ENCODE peak calls at places on chromosomes 2 and 18, in seven cellular contexts. S is tibial nerve, N is kidney, A is endothelial cell, Q is left lung, L is left ventricle myocardium inferior, F is HFF-Myc. V is an unnamed sample.

GRCh38 chr2:45263147-45263546 is 253.9 kb upstream of the SIX2 start:
- DNase-seq in S (no peak), N (no peak), A (no peak), Q (no peak), L (no peak), F (no peak), V (no peak)

GRCh38 chr2:72090781-72091482 is 56.7 kb downstream of the CYP26B1 start:
- DNase-seq in S (no peak), N (no peak), A (no peak), Q (no peak), L (no peak), F (no peak), V (no peak)

GRCh38 chr2:48531141-48531648 is 1.2 kb downstream of the STON1 start:
- DNase-seq in S (no peak), N (no peak), A (peak), Q (no peak), L (no peak), F (peak), V (peak)

GRCh38 chr18:54296017-54296416 is 26.7 kb downstream of the POLI start:
- DNase-seq in S (no peak), N (no peak), A (no peak), Q (no peak), L (no peak), F (no peak), V (no peak)

GRCh38 chr2:236176417-236176816 is 8.2 kb upstream of the GBX2 start:
- DNase-seq in S (no peak), N (no peak), A (peak), Q (no peak), L (no peak), F (no peak), V (no peak)

GRCh38 chr2:86305195-86305975 is 32.0 kb downstream of the REEP1 start:
- DNase-seq in S (no peak), N (no peak), A (no peak), Q (no peak), L (no peak), F (no peak), V (no peak)

GRCh38 chr2:105746177-105747080 is 1.7 kb downstream of the NCK2 start:
- DNase-seq in S (peak), N (peak), A (peak), Q (peak), L (peak), F (no peak), V (no peak)

GRCh38 chr2:96867756-96868554 is 1.9 kb downstream of the SEMA4C start:
- DNase-seq in S (no peak), N (peak), A (no peak), Q (no peak), L (no peak), F (no peak), V (no peak)

GRCh38 chr2:121828281-121828731 is 72.9 kb downstream of the TSN start:
- DNase-seq in S (no peak), N (no peak), A (no peak), Q (no peak), L (no peak), F (no peak), V (no peak)

GRCh38 chr2:40276076-40276475 is 175.8 kb downstream of the SLC8A1 start:
- DNase-seq in S (no peak), N (no peak), A (no peak), Q (no peak), L (no peak), F (no peak), V (no peak)

GRCh38 chr2:40274284-40274683 is 177.6 kb downstream of the SLC8A1 start:
- DNase-seq in S (no peak), N (no peak), A (no peak), Q (no peak), L (no peak), F (no peak), V (no peak)

GRCh38 chr2:40279001-40279400 is 172.9 kb downstream of the SLC8A1 start:
- DNase-seq in S (no peak), N (no peak), A (no peak), Q (no peak), L (no peak), F (no peak), V (no peak)

GRCh38 chr2:40271066-40271465 is 180.8 kb downstream of the SLC8A1 start:
- DNase-seq in S (no peak), N (no peak), A (no peak), Q (no peak), L (no peak), F (no peak), V (no peak)

GRCh38 chr2:40273623-40274236 is 178.2 kb downstream of the SLC8A1 start:
- DNase-seq in S (no peak), N (peak), A (no peak), Q (no peak), L (peak), F (no peak), V (no peak)
- TF ChIP-seq CTCF in S (no peak), N (no peak), A (no peak), Q (no peak), L (no peak), F (no peak), V (no peak)

DNA sequence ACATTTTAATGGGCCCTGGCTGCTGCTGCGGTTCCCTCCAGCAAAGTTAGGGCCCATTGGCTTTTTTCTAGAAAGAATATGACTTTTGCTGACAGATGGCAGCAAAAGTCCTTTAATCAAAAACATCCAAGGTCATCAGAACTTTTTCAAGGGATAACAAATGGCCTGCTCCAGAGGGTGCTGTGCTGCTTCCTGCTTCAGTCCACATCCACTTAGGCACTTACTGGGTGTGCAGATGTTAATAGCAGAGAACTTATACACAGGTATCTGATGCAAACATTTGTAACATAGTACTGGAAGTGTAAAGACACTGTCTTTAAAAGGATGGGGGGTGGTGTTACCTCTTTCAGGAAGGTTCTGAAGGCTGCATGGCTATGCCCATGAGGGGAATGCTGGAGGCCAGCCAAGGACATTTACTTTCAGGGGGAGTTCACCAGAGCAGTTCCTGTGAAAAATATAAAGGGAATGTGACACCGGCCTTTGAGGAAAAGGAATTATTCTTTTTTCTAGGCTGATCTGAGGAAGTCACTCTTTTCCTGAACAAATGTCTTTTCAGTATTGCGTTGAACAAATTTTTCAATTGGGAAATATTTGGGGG is 5.6 kb downstream of the HOXD8 start:
- DNase-seq in S (no peak), N (peak), A (no peak), Q (no peak), L (no peak), F (no peak), V (no peak)
- TF ChIP-seq CTCF in S (no peak), N (no peak), A (no peak), Q (no peak), L (no peak), F (no peak), V (no peak)

GRCh38 chr18:68406761-68407160 is 308.1 kb downstream of the TMX3 start:
- DNase-seq in S (no peak), N (no peak), A (no peak), Q (no peak), L (no peak), F (no peak), V (no peak)
- TF ChIP-seq CTCF in S (no peak), N (no peak), A (no peak), Q (no peak), L (no peak), F (no peak), V (peak)

DNA sequence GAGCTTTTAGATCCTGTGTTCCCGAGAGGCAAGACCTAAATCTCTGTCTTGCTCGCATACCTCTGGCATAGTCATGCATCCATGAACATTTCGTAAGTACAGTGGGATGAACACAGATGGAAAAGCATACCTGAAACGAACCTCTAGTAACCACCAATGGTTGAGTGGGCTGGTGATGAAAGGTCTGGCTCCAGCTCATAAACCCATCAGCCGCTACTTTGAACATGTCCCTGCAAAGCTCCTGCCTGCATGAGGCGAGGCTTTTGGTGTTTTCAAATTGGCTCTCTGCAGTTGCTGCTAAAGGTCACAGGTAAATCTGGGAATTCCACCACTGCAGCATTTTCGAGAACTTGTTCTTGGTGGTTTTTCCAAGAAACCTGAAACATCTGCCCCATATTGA is 3.6 kb upstream of the NRP2 start:
- DNase-seq in S (no peak), N (no peak), A (no peak), Q (no peak), L (no peak), F (no peak), V (no peak)
- TF ChIP-seq CTCF in S (no peak), N (no peak), A (no peak), Q (no peak), L (no peak), F (no peak), V (no peak)

DNA sequence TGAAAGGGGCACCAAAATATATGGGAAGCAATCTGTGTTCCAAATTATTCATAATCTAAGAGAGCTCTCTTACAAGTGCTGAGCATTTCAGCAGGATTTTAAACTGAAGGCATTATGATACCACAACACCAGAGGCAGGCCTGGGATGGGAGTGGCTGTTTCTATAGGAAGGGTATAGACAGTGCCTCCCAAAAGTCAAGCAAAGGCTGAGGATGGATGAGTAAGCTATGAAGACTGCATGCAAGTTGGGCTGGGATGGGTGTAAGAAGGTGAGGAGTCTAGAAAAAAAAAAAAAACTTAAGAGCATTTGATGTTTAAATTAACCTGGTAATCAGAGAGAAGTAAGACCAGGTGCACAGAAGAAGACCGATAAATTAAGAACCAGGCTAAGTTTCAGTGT is 132.5 kb downstream of the OSR1 start:
- DNase-seq in S (no peak), N (no peak), A (no peak), Q (no peak), L (no peak), F (no peak), V (no peak)
- TF ChIP-seq CTCF in S (no peak), N (no peak), A (no peak), Q (no peak), L (no peak), F (no peak), V (no peak)

GRCh38 chr18:72772916-72773315 is 94.9 kb downstream of the NETO1 start:
- DNase-seq in S (no peak), N (no peak), A (no peak), Q (no peak), L (no peak), F (no peak), V (no peak)

GRCh38 chr18:72768681-72769229 is 99.0 kb downstream of the NETO1 start:
- DNase-seq in S (no peak), N (no peak), A (no peak), Q (no peak), L (no peak), F (no peak), V (no peak)
- TF ChIP-seq CTCF in S (no peak), N (no peak), A (no peak), Q (no peak), L (no peak), F (no peak), V (no peak)